ENCODE peak calls at places on chromosomes 5 and 9, in nine cellular contexts. R is Daoy, X is iPS DF 6.9, H is RPMI8226, K is OCI-LY7, D is M059J, N is foreskin fibroblast, C is NCI-H2081, B is glutamatergic neuron. P is an unnamed sample.

GRCh38 chr5:123460296-123460729 is 37.1 kb upstream of the CEP120 start:
- DNase-seq in D (peak), H (no peak), R (peak), C (no peak), X (no peak), K (no peak), N (no peak), B (no peak), P (no peak)

GRCh38 chr5:180201051-180201987 is 7.7 kb downstream of the RASGEF1C start:
- DNase-seq in B (peak), R (peak), X (peak), D (peak), H (no peak), N (no peak), K (peak), C (peak), P (no peak)

GRCh38 chr9:133505901-133506652 is 18.7 kb downstream of the MYMK start:
- DNase-seq in B (no peak), D (peak), X (no peak), K (no peak), R (peak), C (no peak), H (no peak), N (peak), P (no peak)

GRCh38 chr5:4661851-4662250 is 478.3 kb upstream of the ADAMTS16 start:
- DNase-seq in H (no peak), K (no peak), R (peak), C (no peak), X (no peak), D (peak), B (no peak), N (no peak), P (no peak)

GRCh38 chr5:79535477-79536192 is 21.7 kb upstream of the HOMER1 start:
- DNase-seq in N (no peak), H (no peak), D (no peak), R (no peak), X (no peak), B (no peak), C (no peak), K (no peak), P (no peak)

GRCh38 chr9:137140151-137141012 is 1.4 kb downstream of the GRIN1 start:
- DNase-seq in H (no peak), D (no peak), C (no peak), K (no peak), N (no peak), B (no peak), X (no peak), R (no peak), P (no peak)

GRCh38 chr9:32928912-32929311 is 72.5 kb downstream of the APTX start:
- DNase-seq in R (no peak), B (peak), H (no peak), K (no peak), D (no peak), C (no peak), N (peak), X (no peak), P (no peak)

GRCh38 chr9:99075246-99075912 is 29.5 kb upstream of the TGFBR1 start:
- DNase-seq in X (no peak), H (no peak), D (peak), B (no peak), C (no peak), R (peak), N (peak), K (no peak), P (no peak)

GRCh38 chr5:137073192-137073591 is 425.9 kb downstream of the SPOCK1 start:
- DNase-seq in H (no peak), X (no peak), K (no peak), C (no peak), D (peak), B (no peak), N (peak), R (peak), P (no peak)

GRCh38 chr9:109143881-109144562 is 23.0 kb downstream of the FRRS1L start:
- DNase-seq in C (no peak), N (peak), D (peak), R (peak), B (no peak), K (peak), H (peak), X (no peak), P (no peak)

GRCh38 chr5:175253597-175253996 is 190.4 kb downstream of the DRD1 start:
- DNase-seq in X (no peak), K (no peak), H (no peak), B (no peak), C (no peak), R (no peak), N (peak), D (peak), P (no peak)

GRCh38 chr9:71487046-71487445 is 281.3 kb downstream of the CEMIP2 start:
- DNase-seq in R (no peak), C (no peak), N (peak), D (peak), B (no peak), H (peak), X (peak), K (no peak), P (no peak)

GRCh38 chr9:130227833-130228232 is 37.7 kb upstream of the HMCN2 start:
- DNase-seq in D (no peak), N (no peak), C (no peak), X (no peak), R (no peak), H (no peak), K (no peak), B (no peak), P (no peak)

GRCh38 chr5:176540956-176541337 is 3.7 kb upstream of the RNF44 start:
- DNase-seq in N (no peak), K (no peak), C (no peak), H (no peak), X (no peak), D (no peak), B (no peak), R (no peak), P (no peak)

GRCh38 chr9:99140685-99141314 is 35.9 kb downstream of the TGFBR1 start:
- DNase-seq in R (peak), K (peak), C (no peak), H (peak), X (peak), N (peak), B (peak), D (peak), P (peak)

GRCh38 chr5:158212915-158213314 is 354.0 kb upstream of the CLINT1 start:
- DNase-seq in C (no peak), N (peak), K (no peak), B (no peak), R (peak), X (peak), H (no peak), D (peak), P (no peak)

GRCh38 chr5:176578391-176578808 is 29.3 kb downstream of the CDHR2 start:
- DNase-seq in N (peak), K (peak), C (no peak), X (peak), R (peak), D (peak), H (peak), B (peak), P (peak)

GRCh38 chr9:133772581-133772980 is 34.4 kb upstream of the SARDH start:
- DNase-seq in R (no peak), N (no peak), D (no peak), C (no peak), X (no peak), B (no peak), K (no peak), H (no peak), P (no peak)

GRCh38 chr5:91281409-91281808 is 101.7 kb downstream of the ARRDC3 start:
- DNase-seq in H (no peak), C (no peak), N (peak), B (no peak), R (peak), K (no peak), X (no peak), D (peak), P (no peak)

GRCh38 chr5:154302181-154302580 is 111.6 kb downstream of the GALNT10 start:
- DNase-seq in X (no peak), C (peak), K (no peak), D (no peak), N (no peak), R (no peak), H (no peak), B (no peak), P (no peak)

GRCh38 chr5:76524872-76525271 is 98.3 kb downstream of the F2RL2 start:
- DNase-seq in B (peak), C (no peak), R (peak), K (no peak), D (no peak), X (no peak), N (no peak), H (no peak), P (no peak)

GRCh38 chr5:110957934-110958333 is 113.6 kb upstream of the TSLP start:
- DNase-seq in X (no peak), B (no peak), K (no peak), C (no peak), R (peak), H (no peak), D (peak), N (peak), P (no peak)

GRCh38 chr5:8993031-8993430 is 552.8 kb downstream of the SEMA5A start:
- DNase-seq in X (no peak), C (no peak), N (no peak), K (peak), B (no peak), H (no peak), D (no peak), R (no peak), P (no peak)

GRCh38 chr5:122085041-122085440 is 7.0 kb upstream of the LOX start:
- DNase-seq in N (no peak), X (no peak), K (no peak), C (no peak), H (no peak), B (no peak), R (no peak), D (no peak), P (no peak)

GRCh38 chr5:134436523-134437339 is 25.1 kb upstream of the CDKN2AIPNL start:
- DNase-seq in K (peak), B (peak), D (peak), X (no peak), R (peak), H (peak), N (peak), C (peak), P (peak)

GRCh38 chr5:75265731-75266130 is 29.1 kb upstream of the ANKRD31 start:
- DNase-seq in H (peak), D (peak), B (no peak), R (no peak), N (peak), K (peak), C (no peak), X (no peak), P (no peak)

P was measured in effector memory CD4-positive, alpha-beta T cell.